ENCODE peak calls at places on chromosomes 12 and 14, in eight cellular contexts. J is body of pancreas, A is transverse colon, F is HCT116, I is tibial nerve, C is heart left ventricle, L is ovary, G is thyroid gland. K is an unnamed sample.

GRCh38 chr14:69079188-69079742 is 73.7 kb downstream of the DCAF5 start:
- DNase-seq in J (peak), A (no peak), F (no peak), I (no peak), C (no peak), L (no peak), G (no peak), K (no peak)

GRCh38 chr12:113537041-113537750 is 65.5 kb upstream of the LHX5 start:
- DNase-seq in J (no peak), A (no peak), F (no peak), I (no peak), C (no peak), L (no peak), G (no peak), K (no peak)

GRCh38 chr14:91867316-91867988 is at the start of gene TC2N:
- DNase-seq in J (no peak), A (no peak), F (no peak), I (no peak), C (no peak), L (no peak), G (no peak), K (no peak)

GRCh38 chr12:62914443-62914909 is 20.5 kb downstream of the PPM1H start:
- DNase-seq in J (no peak), A (no peak), F (no peak), I (no peak), C (no peak), L (no peak), G (no peak), K (no peak)

GRCh38 chr12:121796855-121797751 is 3.6 kb upstream of the RHOF start:
- DNase-seq in J (peak), A (peak), F (peak), I (peak), C (peak), L (peak), G (peak), K (peak)

GRCh38 chr14:44720707-44721106 is 213.6 kb upstream of the FSCB start:
- DNase-seq in J (no peak), A (no peak), F (no peak), I (no peak), C (no peak), L (no peak), G (no peak), K (no peak)

GRCh38 chr12:60148109-60148508 is 552.3 kb downstream of the SLC16A7 start:
- DNase-seq in J (no peak), A (no peak), F (no peak), I (no peak), C (no peak), L (no peak), G (no peak), K (no peak)

GRCh38 chr12:113667667-113668356 is 196.1 kb upstream of the LHX5 start:
- DNase-seq in J (no peak), A (no peak), F (no peak), I (no peak), C (no peak), L (no peak), G (no peak), K (no peak)

GRCh38 chr12:20438307-20438779 is 70.0 kb downstream of the PDE3A start:
- DNase-seq in J (no peak), A (no peak), F (no peak), I (no peak), C (no peak), L (no peak), G (no peak), K (no peak)

GRCh38 chr14:105315211-105315721 is 718 bp downstream of the PACS2 start:
- DNase-seq in J (peak), A (peak), F (peak), I (no peak), C (no peak), L (peak), G (peak), K (peak)

GRCh38 chr12:94207467-94208432 is 59.4 kb downstream of the PLXNC1 start:
- DNase-seq in J (no peak), A (peak), F (no peak), I (no peak), C (no peak), L (no peak), G (no peak), K (no peak)

GRCh38 chr12:107760207-107760816 is 625 bp downstream of the PRDM4 start:
- DNase-seq in J (peak), A (peak), F (no peak), I (no peak), C (peak), L (no peak), G (peak), K (no peak)

GRCh38 chr12:100860611-100861010 is 66.0 kb downstream of the ANO4 start:
- DNase-seq in J (no peak), A (no peak), F (no peak), I (no peak), C (no peak), L (no peak), G (no peak), K (no peak)

GRCh38 chr14:65336191-65336591 is 76.3 kb upstream of the FUT8 start:
- DNase-seq in J (no peak), A (no peak), F (no peak), I (no peak), C (no peak), L (no peak), G (no peak), K (no peak)

GRCh38 chr14:63677891-63678379 is 36.3 kb upstream of the WDR89 start:
- DNase-seq in J (no peak), A (peak), F (no peak), I (no peak), C (no peak), L (no peak), G (no peak), K (no peak)

GRCh38 chr12:116426391-116427136 is 132.6 kb upstream of the MAP1LC3B2 start:
- DNase-seq in J (peak), A (peak), F (peak), I (peak), C (peak), L (peak), G (peak), K (no peak)

GRCh38 chr14:68295316-68295816 is 475.8 kb downstream of the RAD51B start:
- DNase-seq in J (peak), A (peak), F (peak), I (no peak), C (peak), L (peak), G (peak), K (no peak)

GRCh38 chr12:64666054-64666914 is 56.0 kb downstream of the RASSF3 start:
- DNase-seq in J (peak), A (no peak), F (no peak), I (no peak), C (no peak), L (no peak), G (no peak), K (no peak)

GRCh38 chr12:96195845-96196451 is 1.8 kb downstream of the ELK3 start:
- DNase-seq in J (no peak), A (peak), F (no peak), I (no peak), C (no peak), L (no peak), G (no peak), K (no peak)

GRCh38 chr14:78131201-78131600 is 39.0 kb upstream of the NRXN3 start:
- DNase-seq in J (no peak), A (no peak), F (no peak), I (no peak), C (no peak), L (no peak), G (no peak), K (no peak)

GRCh38 chr14:63650336-63650952 is 8.8 kb upstream of the WDR89 start:
- DNase-seq in J (peak), A (no peak), F (no peak), I (no peak), C (no peak), L (no peak), G (peak), K (no peak)

GRCh38 chr14:36254020-36254614 is 66.3 kb downstream of the MBIP start:
- DNase-seq in J (no peak), A (no peak), F (no peak), I (no peak), C (no peak), L (no peak), G (peak), K (no peak)

DNA sequence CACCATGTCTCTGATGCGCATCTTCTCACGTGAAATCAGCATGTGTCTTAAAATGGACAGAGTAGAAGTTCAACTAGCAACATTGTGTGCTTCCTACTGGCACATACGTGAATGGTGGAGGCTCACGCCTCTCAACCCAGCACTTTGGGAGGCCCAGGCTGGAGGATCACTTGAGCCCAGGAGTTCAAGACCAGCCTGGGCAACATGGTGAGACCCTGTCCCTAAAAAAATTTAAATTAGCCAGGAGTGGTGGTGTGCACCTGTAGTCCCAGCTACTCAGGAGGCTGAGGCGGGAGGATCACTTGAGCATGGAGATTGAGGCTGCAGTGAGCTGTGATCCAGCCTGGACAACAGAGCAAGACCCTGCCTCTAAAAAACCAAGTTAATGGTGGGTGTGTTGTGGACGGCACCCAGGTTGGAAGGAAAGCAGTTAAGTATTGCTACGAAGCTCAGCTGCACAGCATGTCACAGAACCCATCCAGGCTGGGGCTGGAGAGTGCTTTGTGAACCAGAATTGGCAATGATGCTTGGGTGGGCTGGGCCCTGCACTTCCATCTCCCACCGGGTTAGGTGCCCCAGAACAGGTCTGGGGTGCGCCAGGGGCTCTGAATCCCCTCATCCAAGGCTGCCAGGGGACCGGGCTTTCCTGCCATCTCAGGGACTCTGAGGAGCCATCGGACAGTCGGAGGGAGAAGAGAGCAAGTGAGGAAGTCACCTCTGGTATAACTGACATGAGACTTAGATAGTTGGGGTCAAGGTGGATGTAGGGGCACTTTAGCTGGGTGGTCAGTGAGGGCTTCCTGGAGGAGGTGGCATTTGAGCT is 33.0 kb upstream of the ULK1 start:
- DNase-seq in J (no peak), A (no peak), F (no peak), I (no peak), C (no peak), L (no peak), G (no peak), K (no peak)
- TF ChIP-seq POLR2A in J (no peak), A (no peak), F (no peak), I (no peak), C (no peak), L (no peak), G (no peak), K (no peak)

GRCh38 chr12:11923067-11923466 is 147.7 kb upstream of the BCL2L14 start:
- DNase-seq in J (no peak), A (no peak), F (no peak), I (no peak), C (no peak), L (no peak), G (no peak), K (no peak)

GRCh38 chr12:11922361-11922760 is 148.4 kb upstream of the BCL2L14 start:
- DNase-seq in J (no peak), A (no peak), F (peak), I (no peak), C (no peak), L (no peak), G (no peak), K (no peak)

GRCh38 chr12:11929714-11930113 is 141.0 kb upstream of the BCL2L14 start:
- DNase-seq in J (no peak), A (no peak), F (no peak), I (no peak), C (no peak), L (no peak), G (no peak), K (no peak)

GRCh38 chr12:11927311-11927935 is 143.3 kb upstream of the BCL2L14 start:
- DNase-seq in J (no peak), A (no peak), F (no peak), I (no peak), C (no peak), L (no peak), G (no peak), K (no peak)
- H3K4me3 ChIP-seq in J (no peak), A (no peak), F (no peak), I (no peak), C (no peak), L (no peak), G (no peak), K (no peak)

DNA sequence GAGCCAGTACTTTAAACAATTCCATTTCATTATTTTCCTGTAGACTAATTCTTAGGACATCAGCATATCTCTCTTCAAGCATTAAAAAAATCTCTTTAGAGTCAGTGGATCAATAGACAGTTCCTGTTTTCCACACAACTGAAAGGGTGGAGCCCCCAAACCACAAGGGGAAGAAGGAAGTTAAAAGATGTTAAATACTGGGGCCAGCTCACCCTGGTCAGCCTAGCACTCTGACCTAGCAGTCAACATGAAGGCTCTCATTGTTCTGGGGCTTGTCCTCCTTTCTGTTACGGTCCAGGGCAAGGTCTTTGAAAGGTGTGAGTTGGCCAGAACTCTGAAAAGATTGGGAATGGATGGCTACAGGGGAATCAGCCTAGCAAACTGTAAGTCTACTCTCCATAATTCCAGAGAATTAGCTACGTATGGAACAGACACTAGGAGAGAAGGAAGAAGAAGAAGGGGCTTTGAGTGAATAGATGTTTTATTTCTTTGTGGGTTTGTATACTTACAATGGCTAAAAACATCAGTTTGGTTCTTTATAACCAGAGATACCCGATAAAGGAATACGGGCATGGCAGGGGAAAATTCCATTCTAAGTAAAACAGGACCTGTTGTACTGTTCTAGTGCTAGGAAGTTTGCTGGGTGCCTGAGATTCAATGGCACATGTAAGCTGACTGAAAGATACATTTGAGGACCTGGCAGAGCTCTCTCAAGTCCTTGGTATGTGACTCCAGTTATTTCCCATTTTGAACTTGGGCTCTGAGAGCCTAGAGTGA is at the start of gene LYZ:
- DNase-seq in J (no peak), A (peak), F (no peak), I (no peak), C (no peak), L (no peak), G (no peak), K (peak)
- TF ChIP-seq POLR2A in J (peak), A (peak), F (no peak), I (no peak), C (no peak), L (no peak), G (no peak), K (no peak)

DNA sequence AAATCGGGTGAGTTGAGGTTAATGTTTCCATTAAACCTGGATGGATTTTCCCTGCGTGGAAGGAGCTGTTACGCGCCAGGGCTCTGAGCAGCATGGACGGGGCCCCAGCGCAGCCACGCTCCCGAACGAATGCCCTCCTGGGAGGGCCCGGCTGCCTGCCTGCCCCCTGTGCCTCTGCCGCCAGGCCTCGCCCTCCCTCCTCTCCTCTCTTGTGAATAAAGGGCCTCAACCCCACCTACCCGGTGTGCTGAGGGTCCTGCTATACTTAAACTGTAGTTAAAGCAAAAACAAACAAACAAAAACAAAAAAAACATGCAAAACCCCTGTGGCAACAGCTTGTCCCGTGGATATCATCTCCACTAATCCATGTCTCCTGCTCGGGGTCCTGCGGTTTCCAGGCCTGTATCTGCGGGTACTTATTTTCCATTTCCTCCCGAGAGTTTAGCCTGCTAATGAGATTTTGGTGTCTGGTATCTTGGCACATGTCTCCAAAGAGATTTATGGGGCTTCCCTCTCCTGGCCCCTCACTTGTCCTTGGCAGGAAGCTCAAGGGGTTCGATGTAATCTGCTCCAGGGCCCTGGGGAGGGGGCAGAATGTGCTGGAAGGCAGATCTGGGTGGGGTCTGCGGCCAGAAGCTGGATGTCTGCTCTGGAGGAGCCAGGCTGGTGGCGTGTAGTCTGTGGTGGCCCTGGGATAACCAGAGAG is 85.6 kb downstream of the KIF26A start:
- DNase-seq in J (no peak), A (peak), F (no peak), I (no peak), C (no peak), L (no peak), G (no peak), K (no peak)
- H3K4me3 ChIP-seq in J (no peak), A (peak), F (no peak), I (no peak), C (peak), L (peak), G (no peak), K (peak)

GRCh38 chr12:126899926-126900792 is 1366.8 kb upstream of the TMEM132C start:
- DNase-seq in J (no peak), A (no peak), F (no peak), I (no peak), C (no peak), L (no peak), G (no peak), K (no peak)
- TF ChIP-seq POLR2A in J (no peak), A (no peak), F (no peak), I (no peak), C (no peak), L (no peak), G (no peak), K (no peak)